ENCODE peak calls at places on chromosomes 1 and 21, in ten cellular contexts. One of them, this sample, is unnamed.

GRCh38 chr1:151720974-151721787 is at the start of gene RIIAD1:
- DNase-seq in AG04450: no peak
- DNase-seq in Right ventricle myocardium superior: peak
- DNase-seq in hippocampal formation: no peak
- DNase-seq in astrocyte of the cerebellum: no peak
- DNase-seq in ELR: peak
- DNase-seq in RCC 7860: no peak
- DNase-seq in dermis microvascular lymphatic vessel endothelial cell: no peak
- DNase-seq in AG08396: peak
- DNase-seq in GOT3: no peak
- DNase-seq in this sample: no peak

GRCh38 chr21:34022557-34023335 is 50.6 kb upstream of the MRPS6 start:
- DNase-seq in AG04450: no peak
- DNase-seq in Right ventricle myocardium superior: no peak
- DNase-seq in hippocampal formation: no peak
- DNase-seq in astrocyte of the cerebellum: no peak
- DNase-seq in ELR: no peak
- DNase-seq in RCC 7860: no peak
- DNase-seq in dermis microvascular lymphatic vessel endothelial cell: no peak
- DNase-seq in AG08396: no peak
- DNase-seq in GOT3: no peak
- DNase-seq in this sample: no peak

GRCh38 chr1:54553781-54554313 is 5.8 kb downstream of the ACOT11 start:
- DNase-seq in AG04450: no peak
- DNase-seq in Right ventricle myocardium superior: no peak
- DNase-seq in hippocampal formation: no peak
- DNase-seq in astrocyte of the cerebellum: no peak
- DNase-seq in ELR: no peak
- DNase-seq in RCC 7860: no peak
- DNase-seq in dermis microvascular lymphatic vessel endothelial cell: no peak
- DNase-seq in AG08396: no peak
- DNase-seq in GOT3: no peak
- DNase-seq in this sample: no peak

GRCh38 chr1:230753586-230754251 is 6.5 kb downstream of the CAPN9 start:
- DNase-seq in AG04450: no peak
- DNase-seq in Right ventricle myocardium superior: peak
- DNase-seq in hippocampal formation: no peak
- DNase-seq in astrocyte of the cerebellum: no peak
- DNase-seq in ELR: no peak
- DNase-seq in RCC 7860: no peak
- DNase-seq in dermis microvascular lymphatic vessel endothelial cell: peak
- DNase-seq in AG08396: no peak
- DNase-seq in GOT3: no peak
- DNase-seq in this sample: no peak

GRCh38 chr1:204321665-204322064 is 38.1 kb downstream of the PLEKHA6 start:
- DNase-seq in AG04450: no peak
- DNase-seq in Right ventricle myocardium superior: peak
- DNase-seq in hippocampal formation: no peak
- DNase-seq in astrocyte of the cerebellum: no peak
- DNase-seq in ELR: peak
- DNase-seq in RCC 7860: no peak
- DNase-seq in dermis microvascular lymphatic vessel endothelial cell: no peak
- DNase-seq in AG08396: peak
- DNase-seq in GOT3: no peak
- DNase-seq in this sample: no peak

GRCh38 chr1:192878249-192878648 is 69.4 kb downstream of the RGS2 start:
- DNase-seq in AG04450: peak
- DNase-seq in Right ventricle myocardium superior: peak
- DNase-seq in hippocampal formation: no peak
- DNase-seq in astrocyte of the cerebellum: peak
- DNase-seq in ELR: no peak
- DNase-seq in RCC 7860: no peak
- DNase-seq in dermis microvascular lymphatic vessel endothelial cell: no peak
- DNase-seq in AG08396: no peak
- DNase-seq in GOT3: no peak
- DNase-seq in this sample: no peak

GRCh38 chr1:68228833-68229232 is 3.5 kb downstream of the WLS start:
- DNase-seq in AG04450: no peak
- DNase-seq in Right ventricle myocardium superior: no peak
- DNase-seq in hippocampal formation: no peak
- DNase-seq in astrocyte of the cerebellum: no peak
- DNase-seq in ELR: no peak
- DNase-seq in RCC 7860: no peak
- DNase-seq in dermis microvascular lymphatic vessel endothelial cell: no peak
- DNase-seq in AG08396: no peak
- DNase-seq in GOT3: no peak
- DNase-seq in this sample: no peak

GRCh38 chr1:66380452-66381212 is 153.3 kb upstream of the SGIP1 start:
- DNase-seq in AG04450: no peak
- DNase-seq in Right ventricle myocardium superior: peak
- DNase-seq in hippocampal formation: no peak
- DNase-seq in astrocyte of the cerebellum: no peak
- DNase-seq in ELR: no peak
- DNase-seq in RCC 7860: no peak
- DNase-seq in dermis microvascular lymphatic vessel endothelial cell: no peak
- DNase-seq in AG08396: no peak
- DNase-seq in GOT3: no peak
- DNase-seq in this sample: no peak